ENCODE peak calls at places on chromosomes 11 and 22, in nine cellular contexts. M, J, G, D, Z, X, I, E and K are unnamed samples.

GRCh38 chr11:133065847-133066485 is 466.3 kb downstream of the OPCML start:
- DNase-seq in M (no peak), J (no peak), G (no peak), D (no peak), Z (no peak), X (no peak), I (no peak), E (no peak), K (no peak)

GRCh38 chr11:130671801-130672700 is 223.6 kb downstream of the ADAMTS15 start:
- DNase-seq in M (peak), J (peak), G (peak), D (peak), Z (peak), X (peak), I (peak), E (peak), K (peak)

GRCh38 chr11:2825886-2826678 is 59.5 kb downstream of the CDKN1C start:
- DNase-seq in M (peak), J (no peak), G (peak), D (peak), Z (peak), X (peak), I (peak), E (peak), K (peak)

GRCh38 chr11:62337682-62338181 is 484 bp downstream of the ASRGL1 start:
- DNase-seq in M (no peak), J (peak), G (no peak), D (peak), Z (peak), X (peak), I (no peak), E (peak), K (no peak)

GRCh38 chr11:112085822-112086421 is 634 bp downstream of the TIMM8B start:
- DNase-seq in M (peak), J (no peak), G (no peak), D (peak), Z (peak), X (peak), I (no peak), E (no peak), K (no peak)

GRCh38 chr11:47071871-47072270 is 104.8 kb downstream of the ARFGAP2 start:
- DNase-seq in M (no peak), J (no peak), G (no peak), D (no peak), Z (no peak), X (no peak), I (no peak), E (peak), K (no peak)

GRCh38 chr11:126139541-126140091 is 71.8 kb downstream of the RPUSD4 start:
- DNase-seq in M (peak), J (no peak), G (no peak), D (no peak), Z (no peak), X (peak), I (no peak), E (peak), K (no peak)

GRCh38 chr11:111765320-111765983 is 737 bp downstream of the PPP2R1B start:
- DNase-seq in M (no peak), J (no peak), G (no peak), D (no peak), Z (no peak), X (no peak), I (no peak), E (no peak), K (no peak)

GRCh38 chr11:13140028-13140870 is 131.1 kb downstream of the RASSF10 start:
- DNase-seq in M (peak), J (peak), G (no peak), D (peak), Z (peak), X (peak), I (no peak), E (no peak), K (peak)

GRCh38 chr11:61963282-61964057 is 4.0 kb downstream of the FTH1 start:
- DNase-seq in M (peak), J (no peak), G (peak), D (no peak), Z (peak), X (peak), I (no peak), E (no peak), K (no peak)

GRCh38 chr11:44823920-44824704 is 97.3 kb downstream of the TSPAN18 start:
- DNase-seq in M (no peak), J (no peak), G (no peak), D (no peak), Z (no peak), X (peak), I (no peak), E (no peak), K (no peak)

GRCh38 chr11:45684440-45684839 is 19.0 kb upstream of the CHST1 start:
- DNase-seq in M (no peak), J (no peak), G (no peak), D (no peak), Z (no peak), X (no peak), I (no peak), E (no peak), K (no peak)

GRCh38 chr11:113577356-113578163 is 102.4 kb upstream of the DRD2 start:
- DNase-seq in M (no peak), J (peak), G (no peak), D (no peak), Z (no peak), X (no peak), I (no peak), E (no peak), K (no peak)

GRCh38 chr11:133029096-133029495 is 503.2 kb downstream of the OPCML start:
- DNase-seq in M (no peak), J (no peak), G (no peak), D (no peak), Z (no peak), X (no peak), I (no peak), E (no peak), K (no peak)

DNA sequence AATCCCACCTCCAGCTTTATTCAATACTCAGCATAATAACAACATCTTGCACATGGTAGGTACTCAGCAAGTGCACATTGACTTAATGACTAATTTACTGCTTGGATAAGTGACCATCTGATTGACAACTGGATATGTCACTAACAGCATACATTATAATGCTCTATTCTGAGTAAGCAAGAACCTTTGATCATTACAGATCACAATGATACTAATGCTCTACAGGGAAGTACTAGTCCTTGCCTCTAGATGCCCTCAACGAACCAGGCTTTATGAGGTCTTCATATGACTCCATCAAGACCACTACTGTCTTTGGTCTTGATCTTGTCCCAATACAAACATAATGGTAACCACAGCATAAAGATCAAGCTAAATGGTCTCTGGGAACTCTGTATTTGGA is 167.6 kb upstream of the MTMR2 start:
- DNase-seq in M (peak), J (no peak), G (no peak), D (no peak), Z (no peak), X (peak), I (no peak), E (no peak), K (no peak)
- TF ChIP-seq CTCF in M (peak), J (no peak), G (no peak), D (no peak), Z (no peak), X (no peak), I (peak), E (no peak), K (no peak)

GRCh38 chr11:87743002-87743401 is 432.2 kb downstream of the RAB38 start:
- DNase-seq in M (no peak), J (no peak), G (no peak), D (no peak), Z (no peak), X (no peak), I (no peak), E (no peak), K (no peak)
- TF ChIP-seq CTCF in M (no peak), J (no peak), G (no peak), D (no peak), Z (no peak), X (no peak), I (peak), E (no peak), K (peak)

DNA sequence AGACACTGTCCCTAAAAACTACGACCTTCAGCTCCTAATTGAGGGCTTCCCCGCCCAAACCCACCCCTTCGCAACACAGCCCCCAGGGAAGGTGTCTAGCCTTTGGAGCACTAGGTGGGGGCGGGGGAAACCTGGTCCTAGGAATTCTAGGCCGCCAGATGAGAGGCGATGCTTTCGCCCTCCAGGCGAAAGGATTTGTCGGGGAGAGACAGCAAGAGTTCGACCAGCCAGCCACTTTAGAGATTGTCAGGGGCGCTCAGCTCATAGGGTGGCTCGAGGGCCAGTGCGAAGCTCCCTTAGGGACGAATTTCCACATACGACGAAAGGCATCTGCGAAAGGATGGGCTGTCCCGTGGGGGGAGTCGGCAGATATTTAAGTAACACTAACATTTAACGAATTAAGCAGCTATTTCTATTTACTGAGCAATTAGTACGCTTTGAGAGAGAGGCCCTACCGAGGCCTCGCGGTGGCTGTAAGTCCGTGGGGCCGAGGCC is 5.3 kb downstream of the CD248 start:
- DNase-seq in M (no peak), J (no peak), G (no peak), D (no peak), Z (no peak), X (no peak), I (no peak), E (no peak), K (no peak)
- TF ChIP-seq CTCF in M (no peak), J (peak), G (no peak), D (peak), Z (no peak), X (no peak), I (no peak), E (peak), K (no peak)

GRCh38 chr22:37510046-37510445 is 9.2 kb downstream of the CARD10 start:
- DNase-seq in M (no peak), J (no peak), G (no peak), D (no peak), Z (no peak), X (no peak), I (no peak), E (no peak), K (no peak)

GRCh38 chr22:37509026-37509886 is 10.0 kb downstream of the CARD10 start:
- DNase-seq in M (no peak), J (no peak), G (no peak), D (no peak), Z (no peak), X (no peak), I (no peak), E (no peak), K (no peak)

GRCh38 chr22:37505989-37506388 is 13.2 kb downstream of the CARD10 start:
- DNase-seq in M (no peak), J (no peak), G (no peak), D (no peak), Z (no peak), X (no peak), I (no peak), E (no peak), K (no peak)

GRCh38 chr22:37507731-37508130 is 11.5 kb downstream of the CARD10 start:
- DNase-seq in M (no peak), J (no peak), G (no peak), D (no peak), Z (no peak), X (no peak), I (no peak), E (no peak), K (no peak)

DNA sequence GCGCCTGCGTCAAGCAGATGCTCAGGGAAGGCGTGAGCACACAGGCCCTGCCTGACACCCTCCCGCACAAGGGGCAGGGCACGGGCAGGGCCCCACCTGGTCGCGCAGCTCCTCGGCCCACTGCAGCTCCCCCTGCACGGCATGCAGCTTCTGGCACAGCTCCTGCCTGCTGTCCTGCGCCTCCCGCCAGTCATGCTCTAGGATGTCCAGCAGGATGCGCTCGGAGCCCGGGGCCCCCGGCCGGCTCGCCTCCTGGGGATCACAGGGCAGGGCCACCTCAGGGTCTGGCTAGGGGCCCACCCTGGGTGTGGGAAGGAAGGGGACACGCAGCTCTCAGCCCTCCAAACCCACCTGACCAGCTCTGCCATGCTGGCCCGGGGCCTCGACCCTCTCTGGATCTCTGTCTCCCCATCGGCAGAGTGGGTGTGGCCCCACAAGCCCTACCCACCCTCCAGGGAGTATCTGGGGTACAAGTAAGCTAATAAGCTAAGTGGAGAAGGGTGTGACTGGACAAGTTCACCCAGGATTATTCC is 10.7 kb downstream of the CARD10 start:
- DNase-seq in M (no peak), J (no peak), G (no peak), D (no peak), Z (no peak), X (no peak), I (no peak), E (peak), K (no peak)
- TF ChIP-seq CTCF in M (no peak), J (no peak), G (no peak), D (peak), Z (peak), X (no peak), I (no peak), E (peak), K (no peak)

GRCh38 chr22:32748509-32748908 is 53.0 kb upstream of the TIMP3 start:
- DNase-seq in M (no peak), J (no peak), G (no peak), D (no peak), Z (no peak), X (no peak), I (no peak), E (no peak), K (no peak)
- TF ChIP-seq CTCF in M (no peak), J (no peak), G (no peak), D (no peak), Z (no peak), X (no peak), I (no peak), E (no peak), K (no peak)

DNA sequence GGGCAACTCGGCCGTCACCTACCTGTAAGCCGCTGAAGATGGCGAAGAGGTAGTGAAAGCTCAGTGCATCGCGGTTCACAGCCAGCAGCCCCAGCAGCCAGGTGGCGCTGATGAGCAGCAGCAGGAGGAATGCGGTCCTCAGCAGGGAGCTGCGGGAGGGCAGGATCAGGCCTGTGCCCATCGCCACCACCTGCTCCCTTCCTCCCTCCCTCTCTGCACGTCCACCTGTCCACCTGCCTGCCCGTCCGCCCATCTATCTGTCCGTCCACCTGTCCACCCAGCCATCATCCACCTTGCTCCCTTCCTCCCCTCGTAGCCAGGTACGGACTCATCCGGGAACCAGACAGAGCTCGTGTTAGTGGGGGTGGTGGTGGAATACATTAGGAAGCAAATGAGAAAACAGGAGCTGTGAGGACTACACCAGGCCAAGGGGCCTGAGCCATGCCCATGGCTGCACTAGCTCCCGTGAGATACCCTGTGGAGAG is 32.2 kb downstream of the TRMU start:
- DNase-seq in M (peak), J (peak), G (no peak), D (peak), Z (peak), X (peak), I (no peak), E (peak), K (no peak)
- TF ChIP-seq CTCF in M (peak), J (peak), G (peak), D (peak), Z (peak), X (peak), I (peak), E (peak), K (peak)

GRCh38 chr11:134724779-134725140 is 312.7 kb upstream of the B3GAT1 start:
- DNase-seq in M (no peak), J (no peak), G (no peak), D (no peak), Z (no peak), X (no peak), I (no peak), E (no peak), K (no peak)

GRCh38 chr11:134727636-134728035 is 315.6 kb upstream of the B3GAT1 start:
- DNase-seq in M (no peak), J (no peak), G (no peak), D (no peak), Z (no peak), X (no peak), I (no peak), E (no peak), K (no peak)

GRCh38 chr11:134725211-134725610 is 313.2 kb upstream of the B3GAT1 start:
- DNase-seq in M (no peak), J (no peak), G (no peak), D (no peak), Z (no peak), X (no peak), I (no peak), E (no peak), K (no peak)

GRCh38 chr11:134727204-134727603 is 315.2 kb upstream of the B3GAT1 start:
- DNase-seq in M (no peak), J (no peak), G (no peak), D (no peak), Z (no peak), X (no peak), I (no peak), E (no peak), K (no peak)

DNA sequence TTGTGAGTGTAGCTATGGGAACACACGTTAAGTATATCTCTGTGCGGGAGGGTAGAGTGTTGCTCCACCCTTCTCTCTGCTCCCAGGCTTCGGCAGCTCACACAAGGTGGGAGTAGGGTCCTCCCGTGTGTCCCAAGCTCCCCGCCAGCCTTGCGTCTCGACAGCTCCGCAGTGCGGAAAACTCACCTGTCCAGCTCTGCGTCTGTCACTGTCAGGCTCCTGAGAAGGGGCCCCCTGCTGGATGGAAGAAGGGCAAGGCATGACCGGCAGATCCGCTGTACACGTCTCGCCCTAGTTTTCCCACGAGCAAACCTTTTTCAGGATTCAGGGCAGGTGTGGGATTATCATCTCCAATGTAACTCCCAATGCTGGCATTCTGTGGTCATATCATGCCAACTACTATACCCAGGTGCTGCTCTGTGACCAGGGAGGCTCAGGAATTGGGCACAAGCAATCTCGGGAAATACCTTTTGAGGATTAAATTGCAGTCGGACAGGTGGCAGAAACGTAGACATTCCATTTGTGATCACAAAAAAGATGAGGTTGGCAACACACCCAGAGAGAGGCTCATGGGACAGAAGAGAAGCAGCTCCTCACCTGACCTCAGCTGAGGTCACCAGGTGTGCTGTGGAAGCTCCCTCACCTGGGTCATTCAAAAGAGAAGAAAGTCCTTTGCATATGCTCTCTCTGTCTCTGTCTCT is 314.0 kb upstream of the B3GAT1 start:
- DNase-seq in M (no peak), J (peak), G (no peak), D (peak), Z (peak), X (no peak), I (no peak), E (no peak), K (no peak)
- TF ChIP-seq CTCF in M (no peak), J (peak), G (no peak), D (no peak), Z (peak), X (no peak), I (no peak), E (no peak), K (peak)

GRCh38 chr11:58276151-58276550 is 8.1 kb upstream of the OR10W1 start:
- DNase-seq in M (peak), J (no peak), G (no peak), D (no peak), Z (no peak), X (no peak), I (no peak), E (no peak), K (no peak)
- TF ChIP-seq CTCF in M (no peak), J (no peak), G (no peak), D (no peak), Z (no peak), X (no peak), I (no peak), E (no peak), K (no peak)